ENCODE peak calls at places on chromosome 5, in eight cellular contexts. F is heart left ventricle, A is prostate gland, V is ovary, U is transverse colon, C is uterus, I is spleen, L is body of pancreas. M is an unnamed sample.

GRCh38 chr5:93578179-93578812 is 2.7 kb downstream of the NR2F1-AS1 start:
- DNase-seq in L (no peak), V (no peak), I (no peak), A (no peak), C (no peak), U (no peak), F (no peak), M (no peak)

GRCh38 chr5:79845448-79846197 is 145.4 kb downstream of the MTX3 start:
- DNase-seq in L (no peak), V (no peak), C (peak; percentile 56), I (no peak), U (no peak), A (no peak), F (no peak), M (no peak)

GRCh38 chr5:91162534-91163381 is 220.4 kb downstream of the ARRDC3 start:
- DNase-seq in F (no peak), L (peak; percentile 56), A (peak; percentile 87), C (peak; percentile 66), V (peak; percentile 33), I (peak; percentile 82), U (peak; percentile 79), M (peak; percentile 56)

GRCh38 chr5:54251981-54252380 is 58.4 kb downstream of the ARL15 start:
- DNase-seq in F (no peak), L (no peak), C (no peak), V (no peak), I (no peak), A (no peak), U (no peak), M (no peak)

GRCh38 chr5:163565931-163566608 is 60.7 kb downstream of the MAT2B start:
- DNase-seq in V (no peak), A (peak; percentile 15), L (peak; percentile 47), U (peak; percentile 15), F (peak; percentile 41), I (peak; percentile 79), C (no peak), M (peak; percentile 46)

GRCh38 chr5:143066556-143067281 is 296.5 kb downstream of the ARHGAP26 start:
- DNase-seq in A (no peak), U (peak; percentile 32), V (no peak), C (peak; percentile 26), L (peak; percentile 8), F (peak; percentile 43), I (no peak), M (no peak)

GRCh38 chr5:102670224-102670836 is 84.8 kb upstream of the PAM start:
- DNase-seq in V (no peak), C (no peak), L (peak; percentile 37), I (no peak), A (no peak), U (no peak), F (peak; percentile 33), M (no peak)

GRCh38 chr5:125274938-125275759 is 528.7 kb upstream of the ZNF608 start:
- DNase-seq in C (peak; percentile 17), A (no peak), V (no peak), L (no peak), I (no peak), F (no peak), U (no peak), M (no peak)

GRCh38 chr5:56307714-56308346 is 74.7 kb upstream of the ANKRD55 start:
- DNase-seq in A (no peak), F (no peak), U (no peak), I (no peak), L (peak; percentile 50), V (no peak), C (no peak), M (no peak)

DNA sequence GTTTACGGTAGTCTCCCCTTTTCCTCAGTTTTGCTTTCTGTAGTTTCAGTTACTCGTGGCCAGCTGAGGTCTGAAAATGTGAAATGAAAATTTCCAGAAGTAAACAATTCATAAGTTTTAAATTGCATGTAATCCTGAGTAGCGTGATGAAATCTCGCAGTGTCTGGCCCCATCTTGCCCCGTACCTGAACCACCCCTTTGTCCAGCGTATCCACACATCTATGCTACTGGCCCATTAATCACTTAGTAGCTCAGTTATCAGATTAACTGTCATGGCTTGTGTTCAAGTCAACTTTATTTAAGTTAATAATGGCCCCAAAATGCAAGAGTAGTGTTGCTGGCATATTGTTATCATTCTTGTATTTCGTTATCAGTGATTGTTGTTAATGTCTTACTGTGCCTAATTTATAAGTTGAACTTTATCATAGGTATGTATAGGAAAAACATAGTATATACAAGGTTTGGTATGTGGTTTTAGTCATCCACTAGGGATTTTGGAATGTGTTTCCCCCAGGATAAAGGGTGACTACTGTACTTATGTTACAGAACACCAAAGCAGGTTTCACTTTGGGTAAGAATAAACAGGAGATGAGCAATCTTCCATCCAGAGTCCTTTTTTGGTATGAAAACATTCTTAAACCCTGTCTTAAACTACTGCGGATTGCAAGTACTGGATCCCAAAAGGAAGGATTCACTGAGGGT is 118.4 kb upstream of the KCNN2 start:
- DNase-seq in C (no peak), L (no peak), V (no peak), I (no peak), A (no peak), F (no peak), U (no peak), M (no peak)
- H3K27ac ChIP-seq in C (no peak overlapping the region), L (no peak overlapping the region), V (no peak overlapping the region), I (no peak overlapping the region), A (no peak overlapping the region), F (no peak overlapping the region), U (no peak overlapping the region), M (no peak overlapping the region)

GRCh38 chr5:75363726-75364495 is 26.9 kb downstream of the HMGCR start:
- DNase-seq in F (peak; percentile 59), V (no peak), L (peak; percentile 87), C (no peak), A (peak; percentile 79), I (no peak), U (peak; percentile 70), M (peak; percentile 91)

GRCh38 chr5:75364571-75365280 is 27.7 kb downstream of the HMGCR start:
- DNase-seq in A (no peak), L (no peak), F (no peak), U (no peak), C (no peak), I (no peak), V (no peak), M (no peak)

GRCh38 chr5:75363111-75363510 is 26.1 kb downstream of the HMGCR start:
- DNase-seq in L (no peak), U (peak; percentile 32), A (peak; percentile 21), C (no peak), V (no peak), F (no peak), I (no peak), M (no peak)

GRCh38 chr5:75361310-75361709 is 24.3 kb downstream of the HMGCR start:
- DNase-seq in A (peak; percentile 60), C (no peak), I (no peak), F (no peak), U (no peak), L (peak; percentile 48), V (no peak), M (no peak)

DNA sequence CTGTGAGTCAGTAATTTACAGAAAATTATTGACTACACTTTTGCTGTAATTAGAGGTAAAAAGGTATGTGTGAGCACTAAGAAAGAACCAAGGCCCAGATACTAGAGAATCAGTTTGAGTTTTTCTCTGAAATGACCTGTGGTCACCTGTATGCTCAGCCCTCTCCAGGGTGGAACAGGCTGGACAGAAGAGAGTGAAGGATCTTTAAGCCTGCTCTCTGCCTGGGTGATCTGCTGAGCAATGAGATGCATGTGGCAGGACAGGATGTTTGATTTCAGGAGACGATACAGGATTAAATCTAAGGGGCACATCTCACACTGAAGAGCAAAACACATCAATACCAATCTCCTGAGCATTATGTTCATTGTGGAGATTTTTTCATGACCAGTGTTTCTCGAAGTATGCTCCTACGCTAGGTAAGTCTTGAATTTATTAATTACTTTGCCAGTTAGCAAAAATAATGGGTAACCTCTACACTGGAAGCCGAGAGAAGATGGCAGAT is 25.5 kb downstream of the HMGCR start:
- DNase-seq in L (no peak), C (no peak), V (no peak), A (no peak), F (no peak), U (no peak), I (no peak), M (no peak)
- TF ChIP-seq POLR2A in L (no peak), C (no peak), V (no peak), A (no peak), F (no peak), U (no peak), I (no peak), M (no peak)

DNA sequence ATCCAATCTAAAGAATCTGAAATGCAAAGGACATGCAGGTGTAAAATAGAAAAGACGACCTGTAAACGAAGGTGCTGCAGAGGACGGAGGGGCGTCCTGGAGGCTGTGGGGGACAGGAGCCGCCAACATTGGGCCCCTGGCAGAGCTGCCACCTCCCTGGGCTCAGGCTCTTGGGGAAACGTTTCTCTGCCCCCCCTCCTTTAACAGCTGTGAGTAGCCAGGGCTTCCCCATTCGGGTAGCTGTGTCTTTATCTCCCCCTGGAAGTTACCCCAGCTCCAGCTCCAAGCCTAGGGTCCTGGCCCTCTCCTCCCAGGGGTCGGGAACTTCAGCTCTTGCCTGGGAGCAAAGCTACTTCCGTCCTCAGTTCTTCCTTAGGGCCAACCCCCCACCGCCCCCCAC is 51.5 kb downstream of the PSD2 start:
- DNase-seq in C (no peak), V (no peak), U (no peak), A (no peak), F (no peak), I (peak; percentile 64), L (peak; percentile 3), M (no peak)
- H3K27ac ChIP-seq in C (no peak overlapping the region), V (no peak overlapping the region), U (no peak overlapping the region), A (no peak overlapping the region), F (no peak overlapping the region), I (no peak overlapping the region), L (no peak overlapping the region), M (no peak overlapping the region)

GRCh38 chr5:173689171-173689676 is 72.8 kb upstream of the BOD1 start:
- DNase-seq in F (no peak), U (no peak), I (no peak), A (no peak), V (no peak), C (no peak), L (peak; percentile 88), M (peak; percentile 65)

GRCh38 chr5:173686950-173687349 is 70.5 kb upstream of the BOD1 start:
- DNase-seq in F (no peak), L (no peak), A (no peak), V (no peak), I (no peak), C (no peak), U (no peak), M (no peak)

GRCh38 chr5:173688708-173689107 is 72.3 kb upstream of the BOD1 start:
- DNase-seq in L (peak; percentile 41), U (no peak), I (no peak), C (no peak), A (no peak), V (no peak), F (no peak), M (no peak)

GRCh38 chr5:173691931-173692330 is 75.5 kb upstream of the BOD1 start:
- DNase-seq in F (no peak), C (no peak), U (no peak), L (no peak), I (no peak), A (no peak), V (no peak), M (no peak)

DNA sequence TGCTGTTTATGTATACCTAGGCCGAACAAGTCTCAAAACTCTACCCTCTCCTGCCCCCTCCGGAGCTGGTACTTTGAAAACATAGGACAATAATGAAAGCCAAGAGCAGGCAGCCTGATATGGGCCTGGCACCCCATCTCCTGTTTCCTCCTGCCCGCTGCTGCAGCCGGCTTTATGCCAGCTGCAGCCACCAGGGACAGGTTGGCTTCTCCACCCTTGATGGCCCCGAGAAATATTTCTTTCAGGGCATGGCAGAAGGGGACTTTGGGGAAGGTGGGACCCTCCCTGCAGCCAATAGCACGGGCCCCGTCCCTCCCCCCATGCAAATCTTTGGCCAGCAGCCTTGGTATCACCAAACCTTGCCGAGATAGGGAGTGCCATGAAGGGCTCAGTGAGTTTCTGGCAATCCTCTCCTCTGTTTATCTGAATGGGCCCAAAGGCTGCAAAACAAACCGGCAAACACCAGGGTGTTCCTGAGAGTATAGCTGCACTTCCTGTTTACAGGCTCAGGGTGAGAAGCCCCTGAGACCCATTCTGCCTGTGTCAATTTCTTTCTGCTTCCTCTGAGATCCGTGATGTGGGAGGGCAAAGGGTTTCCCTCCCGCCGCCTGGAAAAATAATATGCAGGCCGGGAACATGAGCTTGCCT is 73.4 kb upstream of the BOD1 start:
- DNase-seq in V (no peak), U (peak; percentile 31), C (no peak), A (no peak), L (peak; percentile 65), I (no peak), F (no peak), M (peak; percentile 31)
- TF ChIP-seq POLR2A in V (no peak), U (no peak), C (no peak), A (no peak), L (peak; percentile 39), I (no peak), F (no peak), M (no peak)

M was measured in right lobe of liver.